ENCODE peak calls at places on chromosome 15, in six cellular contexts. M is NCI-H1105; E is cardiac muscle cell; Z is CD8-positive, alpha-beta T cell; R is RPMI7951; P is HTR-8/SVneo. O is an unnamed sample.

GRCh38 chr15:32688151-32688639 is 29.6 kb upstream of the GREM1 start:
- DNase-seq in M (no peak), R (peak), Z (no peak), E (no peak), P (no peak), O (no peak)

GRCh38 chr15:31435891-31436628 is 109.4 kb downstream of the KLF13 start:
- DNase-seq in E (no peak), P (no peak), R (peak), M (no peak), Z (peak), O (no peak)

GRCh38 chr15:84702961-84703482 is 12.9 kb downstream of the SEC11A start:
- DNase-seq in Z (no peak), R (peak), M (no peak), P (no peak), E (no peak), O (no peak)

GRCh38 chr15:57586661-57587404 is 4.9 kb upstream of the MYZAP start:
- DNase-seq in R (no peak), Z (no peak), P (no peak), M (no peak), E (no peak), O (no peak)

GRCh38 chr15:53976844-53977392 is 1.3 kb upstream of the UNC13C start:
- DNase-seq in R (no peak), E (peak), M (peak), P (no peak), Z (no peak), O (no peak)

GRCh38 chr15:56929933-56930332 is 11.5 kb downstream of the TCF12 start:
- DNase-seq in Z (no peak), E (no peak), M (no peak), P (no peak), R (no peak), O (no peak)

GRCh38 chr15:51155016-51155580 is 60.4 kb upstream of the TNFAIP8L3 start:
- DNase-seq in E (no peak), P (no peak), Z (no peak), R (no peak), M (no peak), O (no peak)

GRCh38 chr15:67033521-67033920 is 31.9 kb upstream of the SMAD3 start:
- DNase-seq in P (no peak), M (no peak), Z (peak), E (no peak), R (no peak), O (no peak)

GRCh38 chr15:22960587-22960986 is 19.6 kb downstream of the CYFIP1 start:
- DNase-seq in R (no peak), Z (no peak), M (no peak), E (no peak), P (no peak), O (no peak)

GRCh38 chr15:74497584-74497983 is 36.6 kb upstream of the UBL7 start:
- DNase-seq in E (no peak), R (peak), P (no peak), M (peak), Z (no peak), O (peak)

GRCh38 chr15:78768531-78769408 is 42.5 kb downstream of the ADAMTS7 start:
- DNase-seq in R (no peak), E (no peak), M (no peak), Z (no peak), P (no peak), O (no peak)

GRCh38 chr15:45205192-45205591 is 17.4 kb upstream of the SHF start:
- DNase-seq in M (peak), E (peak), Z (peak), P (peak), R (peak), O (no peak)

GRCh38 chr15:83358972-83359564 is 74.6 kb upstream of the BNC1 start:
- DNase-seq in E (no peak), Z (no peak), R (no peak), M (no peak), P (no peak), O (no peak)